ENCODE peak calls at places on chromosome 18, in ten cellular contexts. H is pancreas; U is A549; S is CD8-positive, alpha-beta T cell; W is cardiac muscle cell; E is A673; P is SK-N-SH; V is PC-9; I is prostate gland; L is endodermal cell. T is an unnamed sample. For H3K4me1 and H3K9me3, the result is how much of the 10 kb centered on the place peaks cover.

GRCh38 chr18:74540689-74541421 is 6.6 kb downstream of the CNDP1 start:
- DNase-seq in H (no peak), U (no peak), S (no peak), W (no peak), E (no peak), P (no peak), V (no peak), I (no peak), L (peak), T (no peak)

GRCh38 chr18:31942301-31942998 is 478 bp downstream of the TRAPPC8 start:
- DNase-seq in H (no peak), U (peak), S (peak), W (peak), E (no peak), P (peak), V (peak), I (peak), L (no peak), T (no peak)

GRCh38 chr18:76476665-76477561 is 18.1 kb downstream of the ZNF516 start:
- DNase-seq in H (no peak), U (peak), S (no peak), W (peak), E (peak), P (no peak), V (peak), I (no peak), L (no peak), T (no peak)

GRCh38 chr18:7111134-7111533 is 6.5 kb downstream of the LAMA1 start:
- DNase-seq in H (no peak), U (no peak), S (no peak), W (no peak), E (no peak), P (no peak), V (no peak), I (no peak), L (no peak), T (no peak)

GRCh38 chr18:28522250-28522649 is 345.3 kb upstream of the CDH2 start:
- DNase-seq in H (no peak), U (no peak), S (no peak), W (no peak), E (no peak), P (no peak), V (no peak), I (no peak), L (no peak), T (no peak)

GRCh38 chr18:41265047-41265446 is 690.0 kb upstream of the PIK3C3 start:
- DNase-seq in H (no peak), U (no peak), S (no peak), W (peak), E (no peak), P (no peak), V (no peak), I (no peak), L (no peak), T (no peak)

GRCh38 chr18:5294618-5295230 is 802 bp downstream of the ZBTB14 start:
- DNase-seq in H (peak), U (peak), S (peak), W (peak), E (peak), P (no peak), V (peak), I (peak), L (peak), T (peak)

GRCh38 chr18:40832362-40832761 is 1122.7 kb upstream of the PIK3C3 start:
- DNase-seq in H (no peak), U (no peak), S (no peak), W (peak), E (no peak), P (no peak), V (no peak), I (no peak), L (no peak), T (no peak)

GRCh38 chr18:48580782-48581181 is 42.0 kb downstream of the CTIF start:
- DNase-seq in H (no peak), U (no peak), S (no peak), W (no peak), E (no peak), P (no peak), V (no peak), I (no peak), L (peak), T (no peak)

GRCh38 chr18:53489266-53489665 is 735.2 kb downstream of the MBD2 start:
- DNase-seq in H (no peak), U (no peak), S (no peak), W (no peak), E (no peak), P (no peak), V (no peak), I (no peak), L (no peak), T (no peak)

GRCh38 chr18:33923980-33924379 is 300.7 kb downstream of the NOL4 start:
- DNase-seq in H (no peak), U (no peak), S (no peak), W (no peak), E (no peak), P (peak), V (no peak), I (no peak), L (no peak), T (no peak)

GRCh38 chr18:36634573-36635216 is 194.1 kb downstream of the TPGS2 start:
- DNase-seq in H (no peak), U (no peak), S (no peak), W (no peak), E (no peak), P (no peak), V (no peak), I (no peak), L (no peak), T (no peak)

GRCh38 chr18:13241083-13241892 is 22.7 kb downstream of the LDLRAD4 start:
- DNase-seq in H (no peak), U (no peak), S (no peak), W (no peak), E (no peak), P (no peak), V (no peak), I (no peak), L (peak), T (no peak)

GRCh38 chr18:59621027-59621426 is 76.2 kb downstream of the CCBE1 start:
- DNase-seq in H (no peak), U (no peak), S (no peak), W (no peak), E (no peak), P (no peak), V (peak), I (no peak), L (no peak), T (no peak)

GRCh38 chr18:49461602-49461977 is 1.1 kb upstream of the DYM start:
- DNase-seq in H (no peak), U (no peak), S (no peak), W (no peak), E (no peak), P (no peak), V (no peak), I (no peak), L (no peak), T (no peak)

GRCh38 chr18:32208012-32208411 is 18.2 kb downstream of the MEP1B start:
- DNase-seq in H (no peak), U (no peak), S (no peak), W (no peak), E (no peak), P (no peak), V (no peak), I (no peak), L (no peak), T (no peak)

GRCh38 chr18:32911660-32912284 is 138.9 kb upstream of the KLHL14 start:
- DNase-seq in H (no peak), U (no peak), S (no peak), W (no peak), E (no peak), P (no peak), V (no peak), I (no peak), L (no peak), T (no peak)

GRCh38 chr18:73462092-73462491 is 594.3 kb upstream of the NETO1 start:
- DNase-seq in H (no peak), U (no peak), S (no peak), W (peak), E (peak), P (no peak), V (no peak), I (peak), L (no peak), T (no peak)

GRCh38 chr18:9242987-9243386 is 91.6 kb upstream of the TWSG1 start:
- DNase-seq in H (no peak), U (no peak), S (no peak), W (no peak), E (no peak), P (no peak), V (no peak), I (no peak), L (no peak), T (no peak)

GRCh38 chr18:9401166-9401565 is 66.6 kb downstream of the TWSG1 start:
- DNase-seq in H (no peak), U (no peak), S (no peak), W (peak), E (no peak), P (no peak), V (no peak), I (no peak), L (no peak), T (no peak)

GRCh38 chr18:39753178-39753577 is 2187.6 kb upstream of the CELF4 start:
- DNase-seq in H (no peak), U (no peak), S (no peak), W (no peak), E (no peak), P (no peak), V (no peak), I (no peak), L (no peak), T (no peak)

GRCh38 chr18:7557891-7558454 is 9.1 kb upstream of the PTPRM start:
- DNase-seq in H (no peak), U (no peak), S (no peak), W (no peak), E (no peak), P (no peak), V (no peak), I (no peak), L (no peak), T (no peak)

GRCh38 chr18:25425030-25425429 is 73.1 kb upstream of the ZNF521 start:
- DNase-seq in H (no peak), U (no peak), S (no peak), W (no peak), E (no peak), P (no peak), V (no peak), I (no peak), L (no peak), T (no peak)

GRCh38 chr18:48832961-48833700 is 117.6 kb downstream of the SMAD7 start:
- DNase-seq in H (no peak), U (peak), S (peak), W (peak), E (no peak), P (no peak), V (peak), I (no peak), L (peak), T (peak)

GRCh38 chr18:13257361-13257980 is 38.9 kb downstream of the LDLRAD4 start:
- DNase-seq in H (no peak), U (no peak), S (no peak), W (no peak), E (no peak), P (no peak), V (no peak), I (no peak), L (peak), T (no peak)

GRCh38 chr18:51721388-51721787 is 523.9 kb upstream of the MEX3C start:
- DNase-seq in H (no peak), U (no peak), S (no peak), W (no peak), E (no peak), P (no peak), V (peak), I (no peak), L (no peak), T (no peak)

GRCh38 chr18:24632158-24632988 is 171.9 kb downstream of the HRH4 start:
- DNase-seq in H (no peak), U (no peak), S (no peak), W (no peak), E (no peak), P (no peak), V (no peak), I (no peak), L (no peak), T (no peak)

GRCh38 chr18:74115046-74115445 is 32.6 kb downstream of the FBXO15 start:
- DNase-seq in H (no peak), U (no peak), S (no peak), W (peak), E (no peak), P (no peak), V (no peak), I (no peak), L (no peak), T (no peak)

GRCh38 chr18:29184654-29185053 is 1007.7 kb upstream of the CDH2 start:
- DNase-seq in H (no peak), U (no peak), S (no peak), W (peak), E (no peak), P (no peak), V (no peak), I (no peak), L (no peak), T (no peak)

GRCh38 chr18:33596178-33596854 is 18.3 kb downstream of the ASXL3 start:
- DNase-seq in H (no peak), U (no peak), S (no peak), W (peak), E (no peak), P (no peak), V (no peak), I (no peak), L (no peak), T (no peak)

GRCh38 chr18:32271649-32272324 is 81.9 kb downstream of the MEP1B start:
- DNase-seq in H (no peak), U (peak), S (no peak), W (peak), E (peak), P (peak), V (no peak), I (peak), L (peak), T (no peak)

GRCh38 chr18:44536619-44537018 is 144.1 kb upstream of the SETBP1 start:
- DNase-seq in H (no peak), U (no peak), S (no peak), W (no peak), E (no peak), P (no peak), V (no peak), I (no peak), L (no peak), T (no peak)

GRCh38 chr18:43422483-43422882 is 145.2 kb upstream of the SYT4 start:
- DNase-seq in H (no peak), U (no peak), S (no peak), W (peak), E (peak), P (peak), V (no peak), I (no peak), L (peak), T (no peak)

DNA sequence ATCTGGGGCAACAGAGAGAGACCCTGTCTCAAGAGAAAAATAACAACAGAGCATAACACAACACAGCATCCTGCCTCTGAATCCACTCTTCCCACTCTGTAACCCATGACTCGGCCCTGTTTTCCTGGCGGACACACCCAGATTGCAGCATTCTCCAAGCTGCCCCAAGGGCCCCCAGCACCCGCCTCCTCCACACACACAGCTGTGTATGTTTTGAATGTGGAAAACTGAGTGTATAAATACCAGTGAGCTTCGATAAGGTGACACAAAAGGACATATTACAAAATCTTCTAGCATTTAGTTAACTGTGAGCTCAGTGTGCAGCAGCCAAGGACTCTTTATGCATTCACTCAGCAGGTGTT is 13.0 kb downstream of the IMPA2 start:
- DNase-seq in H (no peak), U (peak), S (no peak), W (peak), E (no peak), P (no peak), V (peak), I (no peak), L (no peak), T (peak)
- H3K4me1 ChIP-seq in H (half or more), U (half or more), S (under half), W (under half), E (under half), P (under half), V (under half), I (under half), L (under half), T (half or more)

GRCh38 chr18:55577812-55578539 is 10.0 kb downstream of the TCF4 start:
- DNase-seq in H (no peak), U (no peak), S (no peak), W (no peak), E (peak), P (peak), V (no peak), I (no peak), L (no peak), T (no peak)
- TF ChIP-seq CTCF in H (no peak), U (peak), S (no peak), W (no peak), E (no peak), P (peak), V (no peak), I (no peak), L (peak), T (no peak)

GRCh38 chr18:78640596-78640995 is 339.0 kb upstream of the SALL3 start:
- DNase-seq in H (no peak), U (no peak), S (no peak), W (no peak), E (no peak), P (no peak), V (no peak), I (no peak), L (no peak), T (no peak)

GRCh38 chr18:78637442-78638402 is 341.9 kb upstream of the SALL3 start:
- DNase-seq in H (no peak), U (no peak), S (no peak), W (no peak), E (no peak), P (no peak), V (no peak), I (no peak), L (no peak), T (no peak)

GRCh38 chr18:78638889-78639596 is 340.6 kb upstream of the SALL3 start:
- DNase-seq in H (no peak), U (no peak), S (no peak), W (no peak), E (no peak), P (no peak), V (no peak), I (peak), L (no peak), T (no peak)

GRCh38 chr18:78641689-78642231 is 337.9 kb upstream of the SALL3 start:
- DNase-seq in H (no peak), U (no peak), S (no peak), W (no peak), E (no peak), P (no peak), V (no peak), I (no peak), L (no peak), T (no peak)

DNA sequence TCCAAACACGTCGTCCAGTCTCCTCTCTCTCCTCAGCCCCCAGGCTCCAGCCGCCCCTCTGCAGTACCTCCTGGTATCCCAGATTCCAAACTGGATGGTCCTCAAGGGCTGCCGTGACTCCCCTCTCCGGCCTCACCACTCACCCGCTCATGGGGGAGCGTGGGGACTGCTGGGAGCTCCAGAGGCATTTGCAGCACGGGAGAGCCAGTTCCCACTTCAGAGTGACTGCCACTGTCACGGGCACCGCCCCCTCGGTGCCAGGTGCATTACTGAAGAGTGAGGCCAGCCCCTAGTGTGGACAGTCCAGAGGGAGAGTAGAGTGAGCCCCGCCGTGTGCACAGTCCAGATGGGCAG is 340.0 kb upstream of the SALL3 start:
- DNase-seq in H (no peak), U (no peak), S (no peak), W (no peak), E (no peak), P (no peak), V (no peak), I (no peak), L (no peak), T (no peak)
- H3K9me3 ChIP-seq in H (under half), U (under half), S (under half), W (under half), E (under half), P (under half), V (under half), I (under half), L (under half), T (under half)

DNA sequence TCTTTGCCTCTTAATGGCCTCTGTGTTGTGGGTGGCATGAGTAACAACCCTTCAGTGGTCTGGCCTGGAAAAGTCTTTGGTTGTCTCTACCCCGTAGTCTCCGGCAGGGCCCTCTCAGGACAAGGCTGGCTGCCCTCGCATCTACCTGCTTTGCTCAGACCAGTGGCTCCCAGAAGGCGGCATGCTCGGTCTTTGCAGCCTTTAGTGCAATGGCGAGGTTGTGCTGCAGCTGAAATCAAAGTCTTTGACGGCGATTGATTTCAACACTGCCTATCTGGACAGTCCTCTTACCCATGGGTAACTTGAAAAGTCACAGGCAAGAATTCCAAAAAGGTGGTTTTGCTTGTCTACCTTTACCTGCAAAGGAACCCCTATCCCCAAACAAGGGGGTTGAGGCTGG is 95.9 kb downstream of the ALPK2 start:
- DNase-seq in H (no peak), U (no peak), S (no peak), W (no peak), E (no peak), P (no peak), V (no peak), I (no peak), L (peak), T (no peak)
- H3K4me1 ChIP-seq in H (under half), U (under half), S (under half), W (under half), E (under half), P (under half), V (under half), I (under half), L (under half), T (under half)

GRCh38 chr18:382423-382984 is 114.7 kb upstream of the THOC1 start:
- DNase-seq in H (no peak), U (no peak), S (no peak), W (no peak), E (no peak), P (no peak), V (no peak), I (no peak), L (no peak), T (no peak)

GRCh38 chr18:383135-383534 is 115.3 kb upstream of the THOC1 start:
- DNase-seq in H (no peak), U (no peak), S (no peak), W (no peak), E (no peak), P (no peak), V (no peak), I (no peak), L (no peak), T (no peak)

GRCh38 chr18:386950-387349 is 113.6 kb downstream of the COLEC12 start:
- DNase-seq in H (no peak), U (no peak), S (no peak), W (no peak), E (no peak), P (no peak), V (no peak), I (peak), L (no peak), T (no peak)

GRCh38 chr18:388198-388597 is 112.3 kb downstream of the COLEC12 start:
- DNase-seq in H (no peak), U (no peak), S (no peak), W (no peak), E (no peak), P (peak), V (no peak), I (no peak), L (no peak), T (no peak)

DNA sequence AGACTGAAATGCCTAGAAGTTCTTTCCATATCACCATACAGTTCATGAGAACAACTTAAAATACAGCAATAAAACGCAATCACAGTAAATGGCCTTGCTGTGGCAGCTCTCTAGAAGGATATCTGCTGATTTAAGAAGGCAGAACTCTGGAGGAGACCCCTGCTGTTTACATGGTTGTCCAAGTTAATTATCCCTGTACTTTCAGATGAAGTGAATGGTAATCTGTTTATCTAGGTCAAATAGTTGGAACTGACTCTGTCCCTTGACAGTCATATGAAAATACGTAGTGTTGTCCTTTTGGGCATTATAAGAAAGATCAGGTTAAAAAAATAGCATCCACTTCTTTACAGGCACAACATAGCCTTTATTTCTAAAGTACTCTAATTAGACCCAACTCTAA is 115.6 kb downstream of the COLEC12 start:
- DNase-seq in H (no peak), U (no peak), S (no peak), W (no peak), E (no peak), P (no peak), V (no peak), I (no peak), L (no peak), T (no peak)
- TF ChIP-seq CTCF in H (no peak), U (no peak), S (no peak), W (no peak), E (no peak), P (no peak), V (no peak), I (no peak), L (no peak), T (no peak)

DNA sequence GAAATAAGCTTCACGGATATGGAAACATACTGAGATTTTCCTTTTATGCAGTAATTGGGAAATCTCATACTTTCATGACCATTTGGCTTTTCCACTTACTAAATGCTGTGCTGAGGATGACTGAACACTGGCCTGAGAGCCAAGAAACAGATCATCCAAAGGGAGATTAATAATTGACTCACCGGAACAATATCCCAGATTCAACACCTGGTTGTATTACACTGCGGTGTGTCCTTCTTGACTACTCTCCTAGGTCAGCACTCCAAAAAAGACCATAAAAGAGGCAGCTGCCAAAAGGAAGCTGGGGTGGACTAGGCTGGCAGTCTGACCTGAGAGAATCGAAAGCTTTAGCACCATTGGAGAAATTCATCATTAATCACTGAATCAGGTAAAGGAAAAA is 469.1 kb downstream of the CBLN2 start:
- DNase-seq in H (no peak), U (no peak), S (no peak), W (no peak), E (no peak), P (no peak), V (no peak), I (no peak), L (no peak), T (no peak)
- H3K9me3 ChIP-seq in H (under half), U (under half), S (under half), W (under half), E (under half), P (under half), V (under half), I (under half), L (under half), T (under half)

T was measured in left ventricle myocardium inferior.